ENCODE peak calls at places on chromosomes 6 and 20, in four cellular contexts. One of them, this sample, is unnamed.

GRCh38 chr6:52285174-52286068 is 879 bp upstream of the MCM3 start:
- DNase-seq in astrocyte: no peak
- DNase-seq in SK-N-SH: peak; percentile 31
- DNase-seq in vagina: no peak
- DNase-seq in this sample: peak; percentile 80

GRCh38 chr6:24524801-24525200 is 30.0 kb downstream of the ALDH5A1 start:
- DNase-seq in astrocyte: peak; percentile 30
- DNase-seq in SK-N-SH: peak; percentile 43
- DNase-seq in vagina: no peak
- DNase-seq in this sample: peak; percentile 66

GRCh38 chr6:84414531-84414930 is 187.1 kb upstream of the CEP162 start:
- DNase-seq in astrocyte: no peak
- DNase-seq in SK-N-SH: no peak
- DNase-seq in vagina: no peak
- DNase-seq in this sample: no peak

GRCh38 chr6:139762587-139763031 is 388.2 kb upstream of the CITED2 start:
- DNase-seq in astrocyte: no peak
- DNase-seq in SK-N-SH: no peak
- DNase-seq in vagina: no peak
- DNase-seq in this sample: peak; percentile 51

GRCh38 chr6:153872946-153873345 is 166.1 kb upstream of the OPRM1 start:
- DNase-seq in astrocyte: peak; percentile 8
- DNase-seq in SK-N-SH: no peak
- DNase-seq in vagina: no peak
- DNase-seq in this sample: no peak

GRCh38 chr6:36968266-36968977 is 13.9 kb downstream of the PI16 start:
- DNase-seq in astrocyte: no peak
- DNase-seq in SK-N-SH: no peak
- DNase-seq in vagina: no peak
- DNase-seq in this sample: peak; percentile 33

GRCh38 chr6:104705095-104705707 is 154.5 kb downstream of the HACE1 start:
- DNase-seq in astrocyte: peak; percentile 86
- DNase-seq in SK-N-SH: no peak
- DNase-seq in vagina: no peak
- DNase-seq in this sample: no peak

GRCh38 chr6:119453242-119453641 is 103.7 kb upstream of the MAN1A1 start:
- DNase-seq in astrocyte: no peak
- DNase-seq in SK-N-SH: no peak
- DNase-seq in vagina: no peak
- DNase-seq in this sample: no peak

GRCh38 chr6:141202641-141203040 is 930.1 kb upstream of the GJE1 start:
- DNase-seq in astrocyte: no peak
- DNase-seq in SK-N-SH: no peak
- DNase-seq in vagina: no peak
- DNase-seq in this sample: no peak

GRCh38 chr6:134519456-134519855 is 201.5 kb upstream of the SGK1 start:
- DNase-seq in astrocyte: no peak
- DNase-seq in SK-N-SH: no peak
- DNase-seq in vagina: no peak
- DNase-seq in this sample: no peak

GRCh38 chr6:134517145-134517658 is 199.3 kb upstream of the SGK1 start:
- DNase-seq in astrocyte: peak; percentile 83
- DNase-seq in SK-N-SH: peak; percentile 22
- DNase-seq in vagina: no peak
- DNase-seq in this sample: peak; percentile 74

GRCh38 chr6:134515976-134516375 is 198.1 kb upstream of the SGK1 start:
- DNase-seq in astrocyte: peak; percentile 59
- DNase-seq in SK-N-SH: no peak
- DNase-seq in vagina: no peak
- DNase-seq in this sample: no peak

GRCh38 chr6:134516582-134516981 is 198.7 kb upstream of the SGK1 start:
- DNase-seq in astrocyte: no peak
- DNase-seq in SK-N-SH: no peak
- DNase-seq in vagina: no peak
- DNase-seq in this sample: no peak

GRCh38 chr6:134517863-134518262 is 200.0 kb upstream of the SGK1 start:
- DNase-seq in astrocyte: no peak
- DNase-seq in SK-N-SH: peak; percentile 34
- DNase-seq in vagina: no peak
- DNase-seq in this sample: no peak
- H3K4me1 ChIP-seq in astrocyte: peaks cover 27% of the 10 kb centered on the region
- H3K4me1 ChIP-seq in SK-N-SH: peaks cover 14% of the 10 kb centered on the region
- H3K4me1 ChIP-seq in vagina: peaks cover 36% of the 10 kb centered on the region
- H3K4me1 ChIP-seq in this sample: peaks cover 39% of the 10 kb centered on the region

GRCh38 chr20:3783516-3784225 is 2.4 kb upstream of the SPEF1 start:
- DNase-seq in astrocyte: no peak
- DNase-seq in SK-N-SH: no peak
- DNase-seq in vagina: no peak
- DNase-seq in this sample: no peak

GRCh38 chr20:3782597-3782996 is 1.3 kb upstream of the SPEF1 start:
- DNase-seq in astrocyte: no peak
- DNase-seq in SK-N-SH: no peak
- DNase-seq in vagina: no peak
- DNase-seq in this sample: no peak

GRCh38 chr20:3783068-3783489 is 1.8 kb upstream of the SPEF1 start:
- DNase-seq in astrocyte: no peak
- DNase-seq in SK-N-SH: no peak
- DNase-seq in vagina: no peak
- DNase-seq in this sample: no peak

GRCh38 chr20:3778976-3779375 is 2.3 kb downstream of the SPEF1 start:
- DNase-seq in astrocyte: no peak
- DNase-seq in SK-N-SH: no peak
- DNase-seq in vagina: no peak
- DNase-seq in this sample: no peak

DNA sequence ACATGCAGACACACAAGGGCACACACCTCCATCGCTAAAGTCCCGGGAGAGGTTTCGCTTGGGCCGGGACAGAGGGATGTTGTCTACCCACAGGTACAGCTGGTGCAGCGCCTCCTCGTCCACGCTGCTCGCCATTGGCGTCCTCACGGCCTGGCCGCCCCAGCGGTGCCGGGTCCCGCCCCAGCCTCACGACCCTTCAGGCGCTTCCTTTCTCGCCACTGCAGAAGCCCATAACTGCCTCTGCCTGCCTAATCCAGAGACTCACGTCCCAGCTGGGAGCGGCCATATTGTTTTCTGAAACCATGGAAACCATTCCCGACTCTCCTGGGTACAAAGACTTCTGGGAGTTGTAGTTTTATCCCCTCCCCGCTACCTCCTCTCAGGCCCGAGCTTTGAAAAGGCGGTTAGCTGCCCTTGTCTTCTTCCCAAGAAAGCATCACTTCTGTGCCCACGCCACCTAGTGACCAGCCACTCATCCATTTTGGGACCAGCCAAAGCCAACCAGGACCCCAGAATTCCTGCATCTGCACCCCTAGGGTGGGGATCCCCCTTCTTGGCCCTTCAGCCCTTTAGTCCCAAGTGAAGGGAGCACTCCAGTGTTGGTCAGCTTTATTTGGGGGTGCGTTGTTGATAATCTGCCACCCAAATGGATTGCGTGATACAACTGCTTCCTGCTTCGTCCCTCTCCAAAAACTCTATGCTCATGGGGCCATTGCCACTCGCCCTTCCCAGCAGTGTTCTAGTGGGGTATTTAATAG is at the start of gene SPEF1:
- DNase-seq in astrocyte: peak; percentile 77
- DNase-seq in SK-N-SH: peak; percentile 95
- DNase-seq in vagina: no peak
- DNase-seq in this sample: peak; percentile 97
- H3K4me1 ChIP-seq in astrocyte: peaks cover 18% of the 10 kb centered on the region
- H3K4me1 ChIP-seq in SK-N-SH: peaks cover 38% of the 10 kb centered on the region
- H3K4me1 ChIP-seq in vagina: peaks cover 67% of the 10 kb centered on the region
- H3K4me1 ChIP-seq in this sample: peaks cover 34% of the 10 kb centered on the region

GRCh38 chr20:62772103-62772611 is 24.1 kb upstream of the MRGBP start:
- DNase-seq in astrocyte: no peak
- DNase-seq in SK-N-SH: no peak
- DNase-seq in vagina: no peak
- DNase-seq in this sample: no peak

GRCh38 chr20:62772994-62773858 is 23.0 kb upstream of the MRGBP start:
- DNase-seq in astrocyte: peak; percentile 20
- DNase-seq in SK-N-SH: no peak
- DNase-seq in vagina: no peak
- DNase-seq in this sample: peak; percentile 92

GRCh38 chr20:62774076-62774714 is 22.1 kb upstream of the MRGBP start:
- DNase-seq in astrocyte: no peak
- DNase-seq in SK-N-SH: no peak
- DNase-seq in vagina: no peak
- DNase-seq in this sample: no peak

GRCh38 chr20:62771396-62772102 is 24.7 kb upstream of the MRGBP start:
- DNase-seq in astrocyte: no peak
- DNase-seq in SK-N-SH: no peak
- DNase-seq in vagina: no peak
- DNase-seq in this sample: no peak

GRCh38 chr20:62772618-62772993 is 23.7 kb upstream of the MRGBP start:
- DNase-seq in astrocyte: no peak
- DNase-seq in SK-N-SH: no peak
- DNase-seq in vagina: no peak
- DNase-seq in this sample: no peak
- H3K4me1 ChIP-seq in astrocyte: peaks cover 19% of the 10 kb centered on the region
- H3K4me1 ChIP-seq in SK-N-SH: peaks cover 24% of the 10 kb centered on the region
- H3K4me1 ChIP-seq in vagina: peaks cover 8% of the 10 kb centered on the region
- H3K4me1 ChIP-seq in this sample: peaks cover 25% of the 10 kb centered on the region

DNA sequence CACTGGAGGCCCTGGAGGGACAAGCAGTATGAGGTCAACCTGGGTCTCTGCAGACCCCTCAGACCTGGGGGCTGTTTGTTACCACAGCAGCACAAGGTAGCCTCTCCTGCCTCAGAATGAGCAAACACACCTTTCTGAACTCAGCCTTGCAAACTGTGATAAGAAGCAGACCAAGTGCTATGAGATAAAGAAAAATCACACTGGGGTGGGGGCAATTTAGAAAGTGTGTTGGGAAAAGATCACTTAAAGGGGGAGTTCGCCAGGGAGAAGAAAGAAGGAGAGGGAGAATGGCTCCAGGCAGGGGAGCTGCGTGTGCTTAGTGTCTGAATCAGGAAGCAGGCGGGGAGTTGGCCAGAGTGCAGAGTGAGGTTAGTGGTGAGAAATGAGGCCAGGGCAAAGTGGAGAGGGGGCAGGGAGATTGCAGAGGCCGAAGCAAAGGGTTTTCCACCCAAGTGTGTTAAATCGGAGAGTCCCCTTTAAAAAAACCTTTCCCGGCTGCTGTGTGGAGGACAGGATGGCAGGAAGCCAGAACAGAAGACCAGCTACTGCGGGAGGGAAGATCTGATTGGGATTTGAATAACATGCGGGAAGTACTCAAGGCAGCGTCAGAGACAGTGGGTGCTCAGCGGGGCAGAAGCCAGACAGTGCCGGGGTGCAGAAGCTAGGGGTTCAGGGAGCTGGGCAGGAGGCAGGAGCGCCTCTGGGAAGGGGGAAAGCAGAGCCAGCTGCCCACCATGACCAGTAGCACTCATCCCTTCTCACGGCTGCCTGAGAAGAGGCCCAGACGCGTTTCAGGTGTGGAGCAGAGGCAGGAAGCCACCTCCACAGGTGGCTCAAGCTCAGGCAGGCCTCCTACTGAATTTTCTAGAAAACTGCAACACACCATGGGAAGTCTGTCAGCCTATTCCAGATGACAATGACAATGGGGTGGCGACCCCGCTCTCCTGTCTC is 9.0 kb downstream of the ADA start:
- DNase-seq in astrocyte: peak; percentile 89
- DNase-seq in SK-N-SH: peak; percentile 81
- DNase-seq in vagina: no peak
- DNase-seq in this sample: peak; percentile 65
- H3K4me1 ChIP-seq in astrocyte: peaks cover 42% of the 10 kb centered on the region
- H3K4me1 ChIP-seq in SK-N-SH: peaks cover 24% of the 10 kb centered on the region
- H3K4me1 ChIP-seq in vagina: peaks cover 30% of the 10 kb centered on the region
- H3K4me1 ChIP-seq in this sample: peaks cover 36% of the 10 kb centered on the region

DNA sequence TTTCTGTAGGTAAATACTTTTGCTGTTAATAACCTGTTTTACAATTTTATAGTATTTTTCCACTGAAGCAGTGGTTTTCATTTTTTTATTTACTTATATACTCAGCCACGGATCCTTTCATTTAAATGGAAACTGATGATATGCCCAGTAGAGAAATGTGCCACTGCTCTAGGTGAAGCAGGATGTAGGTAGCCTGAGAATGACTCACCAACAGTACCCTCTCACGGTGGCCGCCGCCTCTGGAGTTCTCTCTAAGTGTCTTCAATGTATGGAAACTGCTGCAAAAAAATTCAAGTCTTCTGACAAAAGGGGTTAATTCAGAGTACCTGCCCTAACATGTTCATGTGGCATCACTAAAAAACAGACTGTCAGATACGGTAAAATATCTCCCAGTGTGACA is 6.4 kb downstream of the EYA4 start:
- DNase-seq in astrocyte: no peak
- DNase-seq in SK-N-SH: no peak
- DNase-seq in vagina: no peak
- DNase-seq in this sample: no peak
- H3K4me1 ChIP-seq in astrocyte: peaks cover under 1% of the 10 kb centered on the region
- H3K4me1 ChIP-seq in SK-N-SH: no peaks in the 10 kb centered on the region
- H3K4me1 ChIP-seq in vagina: peaks cover 4% of the 10 kb centered on the region
- H3K4me1 ChIP-seq in this sample: peaks cover 2% of the 10 kb centered on the region

DNA sequence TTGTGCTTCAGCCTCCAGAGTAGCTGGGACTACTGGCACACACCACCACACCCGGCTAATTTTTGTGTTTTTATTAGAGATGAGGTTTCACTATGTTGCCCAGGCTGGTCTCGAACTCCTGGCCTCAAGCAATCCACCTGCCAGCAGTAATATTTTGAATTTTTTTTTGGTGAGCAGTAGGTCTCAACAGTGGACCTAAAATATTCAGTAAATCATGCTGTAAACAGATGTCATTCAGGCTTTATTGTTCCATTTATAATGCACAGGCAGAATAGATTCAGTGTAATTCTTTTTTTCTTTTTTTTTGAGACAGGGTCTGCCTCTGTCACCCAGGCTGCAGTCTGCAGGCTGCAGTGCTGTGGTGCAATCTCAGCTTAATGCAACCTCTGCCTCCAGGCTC is 69.7 kb downstream of the NCOA3 start:
- DNase-seq in astrocyte: no peak
- DNase-seq in SK-N-SH: no peak
- DNase-seq in vagina: no peak
- DNase-seq in this sample: no peak
- H3K4me1 ChIP-seq in astrocyte: peaks cover 25% of the 10 kb centered on the region
- H3K4me1 ChIP-seq in SK-N-SH: peaks cover 20% of the 10 kb centered on the region
- H3K4me1 ChIP-seq in vagina: peaks cover 55% of the 10 kb centered on the region
- H3K4me1 ChIP-seq in this sample: peaks cover 27% of the 10 kb centered on the region

DNA sequence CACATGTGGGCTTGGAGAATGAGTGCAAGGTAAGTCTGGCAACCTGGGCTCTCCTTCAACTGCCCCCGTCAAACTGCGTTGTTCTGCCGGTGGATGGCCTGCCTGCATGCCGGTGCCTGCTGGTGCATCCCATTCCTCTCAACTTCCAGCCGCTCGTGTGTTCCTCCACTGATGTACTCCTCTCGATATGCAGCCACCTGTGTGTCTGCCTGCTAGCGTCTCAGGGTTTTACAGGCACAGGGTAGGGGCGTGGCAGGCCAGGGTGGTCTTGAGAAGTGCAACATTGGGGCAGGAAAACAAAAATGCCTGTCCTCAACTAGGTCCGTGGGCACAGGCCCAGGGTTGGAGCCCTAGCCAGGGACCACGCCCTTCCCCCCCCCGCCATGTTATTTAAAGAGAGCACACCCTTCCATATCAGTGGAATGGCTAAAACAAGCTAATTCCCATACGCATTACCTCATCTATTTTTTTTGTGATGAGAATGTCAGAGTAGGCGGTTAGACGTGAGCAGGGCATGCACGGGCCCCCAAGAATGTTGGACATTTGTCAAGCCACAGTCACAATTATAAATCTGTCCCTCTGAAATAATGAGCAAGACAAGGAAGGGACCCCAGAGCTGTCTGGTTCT is 33.2 kb downstream of the SERPINB6 start:
- DNase-seq in astrocyte: no peak
- DNase-seq in SK-N-SH: no peak
- DNase-seq in vagina: peak; percentile 72
- DNase-seq in this sample: no peak
- H3K4me1 ChIP-seq in astrocyte: no peaks in the 10 kb centered on the region
- H3K4me1 ChIP-seq in SK-N-SH: no peaks in the 10 kb centered on the region
- H3K4me1 ChIP-seq in vagina: no peaks in the 10 kb centered on the region
- H3K4me1 ChIP-seq in this sample: no peaks in the 10 kb centered on the region